ENCODE peak calls at places on chromosomes 2 and 18, in eight cellular contexts. One of them, this sample, is unnamed.

GRCh38 chr2:120958623-120959366 is 223.1 kb downstream of the GLI2 start:
- DNase-seq in adipocyte: peak; percentile 16
- DNase-seq in PC-3: no peak
- DNase-seq in K562: peak; percentile 41
- DNase-seq in HepG2: no peak
- DNase-seq in mammary epithelial cell: no peak
- DNase-seq in IMR-90: no peak
- DNase-seq in fibroblast of lung: no peak
- DNase-seq in this sample: no peak

GRCh38 chr2:159961005-159961404 is 101.4 kb downstream of the PLA2R1 start:
- DNase-seq in PC-3: peak; percentile 39
- DNase-seq in adipocyte: peak; percentile 38
- DNase-seq in K562: no peak
- DNase-seq in fibroblast of lung: no peak
- DNase-seq in HepG2: no peak
- DNase-seq in IMR-90: no peak
- DNase-seq in mammary epithelial cell: peak; percentile 40
- DNase-seq in this sample: no peak

GRCh38 chr2:219645631-219646527 is 18.4 kb downstream of the SLC4A3 start:
- DNase-seq in adipocyte: peak; percentile 77
- DNase-seq in mammary epithelial cell: peak; percentile 68
- DNase-seq in fibroblast of lung: peak; percentile 85
- DNase-seq in K562: no peak
- DNase-seq in HepG2: peak; percentile 37
- DNase-seq in IMR-90: peak; percentile 82
- DNase-seq in PC-3: peak; percentile 84
- DNase-seq in this sample: peak; percentile 39

GRCh38 chr2:3099860-3100234 is 277.8 kb downstream of the EIPR1 start:
- DNase-seq in IMR-90: no peak
- DNase-seq in K562: no peak
- DNase-seq in mammary epithelial cell: no peak
- DNase-seq in HepG2: no peak
- DNase-seq in fibroblast of lung: no peak
- DNase-seq in adipocyte: no peak
- DNase-seq in PC-3: no peak
- DNase-seq in this sample: peak; percentile 38

GRCh38 chr18:3451166-3451988 is 1.4 kb downstream of the TGIF1 start:
- DNase-seq in PC-3: peak; percentile 88
- DNase-seq in adipocyte: peak; percentile 96
- DNase-seq in IMR-90: peak; percentile 89
- DNase-seq in K562: peak; percentile 90
- DNase-seq in HepG2: peak; percentile 80
- DNase-seq in fibroblast of lung: peak; percentile 95
- DNase-seq in mammary epithelial cell: peak; percentile 80
- DNase-seq in this sample: peak; percentile 98

GRCh38 chr2:234251326-234252271 is 201.1 kb downstream of the SPP2 start:
- DNase-seq in adipocyte: peak; percentile 82
- DNase-seq in K562: no peak
- DNase-seq in HepG2: peak; percentile 10
- DNase-seq in IMR-90: peak; percentile 98
- DNase-seq in fibroblast of lung: peak; percentile 95
- DNase-seq in PC-3: peak; percentile 97
- DNase-seq in mammary epithelial cell: peak; percentile 99
- DNase-seq in this sample: no peak

GRCh38 chr18:79816981-79817606 is 19.4 kb downstream of the KCNG2 start:
- DNase-seq in PC-3: no peak
- DNase-seq in HepG2: no peak
- DNase-seq in IMR-90: no peak
- DNase-seq in K562: no peak
- DNase-seq in mammary epithelial cell: no peak
- DNase-seq in fibroblast of lung: no peak
- DNase-seq in adipocyte: no peak
- DNase-seq in this sample: no peak

GRCh38 chr2:42961385-42961800 is 169.0 kb upstream of the HAAO start:
- DNase-seq in PC-3: no peak
- DNase-seq in K562: no peak
- DNase-seq in HepG2: no peak
- DNase-seq in adipocyte: no peak
- DNase-seq in IMR-90: no peak
- DNase-seq in fibroblast of lung: peak; percentile 45
- DNase-seq in mammary epithelial cell: no peak
- DNase-seq in this sample: peak; percentile 86

GRCh38 chr2:192000196-192000990 is 153.5 kb upstream of the CAVIN2 start:
- DNase-seq in fibroblast of lung: no peak
- DNase-seq in IMR-90: no peak
- DNase-seq in mammary epithelial cell: no peak
- DNase-seq in K562: no peak
- DNase-seq in adipocyte: no peak
- DNase-seq in PC-3: no peak
- DNase-seq in HepG2: no peak
- DNase-seq in this sample: no peak

GRCh38 chr2:47269316-47270232 is 114.5 kb upstream of the STPG4 start:
- DNase-seq in IMR-90: peak; percentile 99
- DNase-seq in fibroblast of lung: peak; percentile 96
- DNase-seq in K562: no peak
- DNase-seq in mammary epithelial cell: peak; percentile 99
- DNase-seq in PC-3: peak; percentile 99
- DNase-seq in adipocyte: peak; percentile 90
- DNase-seq in HepG2: peak; percentile 66
- DNase-seq in this sample: peak; percentile 86

GRCh38 chr2:236747925-236748324 is 178.3 kb downstream of the ACKR3 start:
- DNase-seq in PC-3: no peak
- DNase-seq in fibroblast of lung: no peak
- DNase-seq in K562: no peak
- DNase-seq in mammary epithelial cell: no peak
- DNase-seq in HepG2: no peak
- DNase-seq in IMR-90: no peak
- DNase-seq in adipocyte: no peak
- DNase-seq in this sample: no peak
- H3K9ac ChIP-seq in PC-3: no peak overlapping the region
- H3K9ac ChIP-seq in fibroblast of lung: no peak overlapping the region
- H3K9ac ChIP-seq in K562: no peak overlapping the region
- H3K9ac ChIP-seq in mammary epithelial cell: no peak overlapping the region
- H3K9ac ChIP-seq in HepG2: no peak overlapping the region
- H3K9ac ChIP-seq in IMR-90: no peak overlapping the region
- H3K9ac ChIP-seq in adipocyte: no peak overlapping the region
- H3K9ac ChIP-seq in this sample: no peak overlapping the region

DNA sequence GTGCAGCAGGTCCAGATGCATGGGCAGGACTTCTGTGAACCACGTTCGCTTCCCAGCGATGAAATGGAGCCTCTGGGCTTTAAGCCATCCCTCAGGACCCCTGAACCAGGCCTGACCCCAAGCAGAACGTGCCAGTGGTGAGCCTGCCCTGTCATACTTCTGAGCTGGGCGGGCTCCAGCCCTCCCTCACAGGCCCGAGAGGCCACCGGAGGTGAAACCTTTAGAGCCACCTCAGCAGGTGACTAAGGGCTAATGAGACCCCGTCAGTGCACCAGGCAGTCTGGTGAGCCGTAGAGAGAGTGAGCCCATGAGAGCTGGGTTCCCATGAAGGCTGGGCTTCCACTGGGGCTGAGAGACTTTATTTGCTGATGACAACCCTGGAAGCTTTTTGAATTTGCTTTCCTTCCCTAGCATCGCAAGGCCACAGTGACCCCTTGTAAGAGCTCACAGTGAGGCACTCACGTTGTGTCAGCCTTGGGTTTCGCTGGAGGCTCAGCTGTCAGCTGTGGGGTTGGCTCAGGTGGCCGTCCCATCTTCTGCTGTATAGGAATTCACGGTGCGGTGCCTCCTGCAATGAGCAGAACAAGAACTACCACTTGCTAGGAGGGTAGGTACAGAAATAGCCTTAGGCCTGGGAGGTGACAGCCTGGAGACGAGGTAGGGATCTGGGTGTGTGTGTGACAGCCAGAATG is 8.7 kb upstream of the MAL start:
- DNase-seq in adipocyte: no peak
- DNase-seq in fibroblast of lung: no peak
- DNase-seq in IMR-90: no peak
- DNase-seq in mammary epithelial cell: no peak
- DNase-seq in HepG2: no peak
- DNase-seq in K562: no peak
- DNase-seq in PC-3: peak; percentile 21
- DNase-seq in this sample: no peak
- H3K9ac ChIP-seq in adipocyte: no peak overlapping the region
- H3K9ac ChIP-seq in fibroblast of lung: no peak overlapping the region
- H3K9ac ChIP-seq in IMR-90: no peak overlapping the region
- H3K9ac ChIP-seq in mammary epithelial cell: no peak overlapping the region
- H3K9ac ChIP-seq in HepG2: no peak overlapping the region
- H3K9ac ChIP-seq in K562: no peak overlapping the region
- H3K9ac ChIP-seq in PC-3: no peak overlapping the region
- H3K9ac ChIP-seq in this sample: no peak overlapping the region

GRCh38 chr18:7117390-7118355 is at the start of gene LAMA1:
- DNase-seq in adipocyte: peak; percentile 68
- DNase-seq in K562: no peak
- DNase-seq in mammary epithelial cell: no peak
- DNase-seq in fibroblast of lung: no peak
- DNase-seq in PC-3: no peak
- DNase-seq in IMR-90: peak; percentile 10
- DNase-seq in HepG2: no peak
- DNase-seq in this sample: peak; percentile 84
- H3K9ac ChIP-seq in adipocyte: peak within 1 kb of the TSS; percentile 51
- H3K9ac ChIP-seq in K562: no peak within 1 kb of the TSS
- H3K9ac ChIP-seq in mammary epithelial cell: peak within 1 kb of the TSS; percentile 61
- H3K9ac ChIP-seq in fibroblast of lung: no peak within 1 kb of the TSS
- H3K9ac ChIP-seq in PC-3: no peak within 1 kb of the TSS
- H3K9ac ChIP-seq in IMR-90: peak within 1 kb of the TSS; percentile 53
- H3K9ac ChIP-seq in HepG2: no peak within 1 kb of the TSS
- H3K9ac ChIP-seq in this sample: no peak within 1 kb of the TSS

DNA sequence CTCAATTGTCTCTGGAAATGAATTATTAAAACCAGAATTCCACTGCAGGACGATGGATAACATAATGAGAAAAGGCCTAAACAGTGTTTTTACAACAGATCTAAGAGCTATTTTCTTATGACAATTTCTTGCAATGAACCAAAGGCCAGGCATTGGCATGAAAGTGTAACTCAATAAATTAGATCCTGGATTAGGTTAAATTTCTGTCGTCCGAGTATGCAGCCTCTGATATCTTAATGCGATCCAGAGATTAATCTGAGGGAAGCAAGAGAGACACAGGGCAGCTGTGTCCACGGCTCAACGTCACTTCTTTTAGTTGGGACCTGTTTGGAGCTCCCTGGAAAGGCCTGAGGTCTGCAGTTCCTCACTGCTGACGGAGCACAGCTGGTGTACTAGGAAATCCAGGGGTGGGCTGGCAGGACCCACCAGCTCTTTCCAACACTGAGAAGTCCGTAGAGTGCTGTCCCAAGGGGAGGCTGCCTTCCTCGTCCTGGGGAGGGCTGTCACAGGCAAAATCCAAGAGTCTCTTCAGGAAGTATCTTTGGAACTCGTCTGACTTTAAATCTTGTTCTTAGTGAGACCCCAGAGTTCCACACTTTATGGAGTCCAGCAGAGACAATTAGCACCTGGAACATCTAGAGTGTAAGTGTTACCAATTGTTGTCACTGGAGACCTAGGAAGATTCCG is 173.5 kb downstream of the ACKR3 start:
- DNase-seq in IMR-90: no peak
- DNase-seq in mammary epithelial cell: no peak
- DNase-seq in K562: no peak
- DNase-seq in PC-3: no peak
- DNase-seq in adipocyte: peak; percentile 3
- DNase-seq in HepG2: no peak
- DNase-seq in fibroblast of lung: no peak
- DNase-seq in this sample: no peak
- H3K9ac ChIP-seq in IMR-90: no peak overlapping the region
- H3K9ac ChIP-seq in mammary epithelial cell: no peak overlapping the region
- H3K9ac ChIP-seq in K562: no peak overlapping the region
- H3K9ac ChIP-seq in PC-3: no peak overlapping the region
- H3K9ac ChIP-seq in adipocyte: peak overlapping the region; percentile 61
- H3K9ac ChIP-seq in HepG2: no peak overlapping the region
- H3K9ac ChIP-seq in fibroblast of lung: no peak overlapping the region
- H3K9ac ChIP-seq in this sample: no peak overlapping the region

GRCh38 chr2:222688912-222689311 is 17.5 kb downstream of the MOGAT1 start:
- DNase-seq in K562: no peak
- DNase-seq in mammary epithelial cell: no peak
- DNase-seq in HepG2: no peak
- DNase-seq in adipocyte: peak; percentile 69
- DNase-seq in IMR-90: no peak
- DNase-seq in fibroblast of lung: peak; percentile 59
- DNase-seq in PC-3: no peak
- DNase-seq in this sample: no peak
- H3K9ac ChIP-seq in K562: no peak overlapping the region
- H3K9ac ChIP-seq in mammary epithelial cell: no peak overlapping the region
- H3K9ac ChIP-seq in HepG2: no peak overlapping the region
- H3K9ac ChIP-seq in adipocyte: peak overlapping the region; percentile 3
- H3K9ac ChIP-seq in IMR-90: no peak overlapping the region
- H3K9ac ChIP-seq in fibroblast of lung: no peak overlapping the region
- H3K9ac ChIP-seq in PC-3: no peak overlapping the region
- H3K9ac ChIP-seq in this sample: no peak overlapping the region

GRCh38 chr2:44433841-44434240 is 72.1 kb downstream of the CAMKMT start:
- DNase-seq in IMR-90: no peak
- DNase-seq in K562: no peak
- DNase-seq in HepG2: no peak
- DNase-seq in PC-3: peak; percentile 87
- DNase-seq in mammary epithelial cell: peak; percentile 20
- DNase-seq in fibroblast of lung: no peak
- DNase-seq in adipocyte: no peak
- DNase-seq in this sample: no peak

GRCh38 chr2:44424211-44424610 is 62.5 kb downstream of the CAMKMT start:
- DNase-seq in IMR-90: no peak
- DNase-seq in K562: no peak
- DNase-seq in HepG2: no peak
- DNase-seq in PC-3: no peak
- DNase-seq in fibroblast of lung: no peak
- DNase-seq in adipocyte: no peak
- DNase-seq in mammary epithelial cell: no peak
- DNase-seq in this sample: no peak

GRCh38 chr2:44430340-44430739 is 68.6 kb downstream of the CAMKMT start:
- DNase-seq in PC-3: no peak
- DNase-seq in mammary epithelial cell: no peak
- DNase-seq in K562: no peak
- DNase-seq in adipocyte: no peak
- DNase-seq in IMR-90: no peak
- DNase-seq in HepG2: no peak
- DNase-seq in fibroblast of lung: no peak
- DNase-seq in this sample: no peak

DNA sequence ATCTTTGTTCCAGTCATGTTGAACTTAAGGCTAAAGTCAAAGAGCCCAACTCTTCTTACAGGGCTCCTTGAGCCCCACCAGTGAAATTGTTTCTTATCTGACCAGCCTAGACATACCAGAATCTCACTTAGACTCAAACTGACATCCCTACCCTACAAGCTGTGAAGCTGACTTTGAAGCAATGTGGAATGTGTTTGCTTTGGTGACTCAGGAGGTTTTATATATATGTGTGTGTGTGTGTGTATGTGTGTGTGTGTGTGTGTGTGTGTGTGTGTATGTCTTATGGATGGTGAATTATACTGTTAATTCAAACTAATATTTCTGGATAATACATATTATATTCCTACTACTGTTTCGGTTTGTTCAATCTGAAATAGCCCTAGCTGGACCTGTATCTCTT is 67.3 kb downstream of the CAMKMT start:
- DNase-seq in adipocyte: peak; percentile 16
- DNase-seq in IMR-90: peak; percentile 54
- DNase-seq in PC-3: peak; percentile 66
- DNase-seq in HepG2: peak; percentile 39
- DNase-seq in K562: no peak
- DNase-seq in fibroblast of lung: no peak
- DNase-seq in mammary epithelial cell: peak; percentile 13
- DNase-seq in this sample: no peak
- H3K9ac ChIP-seq in adipocyte: no peak overlapping the region
- H3K9ac ChIP-seq in IMR-90: no peak overlapping the region
- H3K9ac ChIP-seq in PC-3: no peak overlapping the region
- H3K9ac ChIP-seq in HepG2: no peak overlapping the region
- H3K9ac ChIP-seq in K562: no peak overlapping the region
- H3K9ac ChIP-seq in fibroblast of lung: no peak overlapping the region
- H3K9ac ChIP-seq in mammary epithelial cell: no peak overlapping the region
- H3K9ac ChIP-seq in this sample: no peak overlapping the region

GRCh38 chr2:101120124-101120996 is 30.8 kb downstream of the TBC1D8 start:
- DNase-seq in adipocyte: peak; percentile 84
- DNase-seq in mammary epithelial cell: peak; percentile 87
- DNase-seq in HepG2: peak; percentile 98
- DNase-seq in IMR-90: peak; percentile 29
- DNase-seq in K562: no peak
- DNase-seq in fibroblast of lung: peak; percentile 88
- DNase-seq in PC-3: peak; percentile 95
- DNase-seq in this sample: peak; percentile 91
- H3K9ac ChIP-seq in adipocyte: peak overlapping the region; percentile 61
- H3K9ac ChIP-seq in mammary epithelial cell: peak overlapping the region; percentile 24
- H3K9ac ChIP-seq in HepG2: peak overlapping the region; percentile 41
- H3K9ac ChIP-seq in IMR-90: no peak overlapping the region
- H3K9ac ChIP-seq in K562: no peak overlapping the region
- H3K9ac ChIP-seq in fibroblast of lung: no peak overlapping the region
- H3K9ac ChIP-seq in PC-3: peak overlapping the region; percentile 86
- H3K9ac ChIP-seq in this sample: peak overlapping the region; percentile 54